ENCODE peak calls at places on chromosomes 7 and 10, in seven cellular contexts. P is Panc1, L is GM23338, V is IMR-90, K is stomach, Z is cardiac muscle cell, H is AG04450. U is an unnamed sample.

GRCh38 chr7:12094365-12094921 is 116.7 kb upstream of the TMEM106B start:
- DNase-seq in P (no peak), L (peak), V (no peak), K (no peak), Z (peak), H (no peak), U (no peak)

GRCh38 chr7:47497367-47498096 is 84.4 kb downstream of the TNS3 start:
- DNase-seq in P (no peak), L (no peak), V (no peak), K (no peak), Z (no peak), H (no peak), U (no peak)

GRCh38 chr10:91251430-91252056 is 31.1 kb downstream of the PCGF5 start:
- DNase-seq in P (peak), L (peak), V (peak), K (peak), Z (peak), H (no peak), U (peak)

GRCh38 chr7:104386943-104387342 is 58.5 kb downstream of the LHFPL3 start:
- DNase-seq in P (no peak), L (no peak), V (no peak), K (no peak), Z (no peak), H (no peak), U (no peak)

GRCh38 chr7:97871659-97872024 is 566 bp downstream of the ASNS start:
- DNase-seq in P (no peak), L (peak), V (no peak), K (no peak), Z (peak), H (no peak), U (no peak)

GRCh38 chr10:23918090-23918704 is 290.7 kb upstream of the KIAA1217 start:
- DNase-seq in P (no peak), L (no peak), V (no peak), K (no peak), Z (peak), H (no peak), U (no peak)

GRCh38 chr10:125398270-125398669 is 237.9 kb upstream of the CTBP2 start:
- DNase-seq in P (no peak), L (no peak), V (no peak), K (no peak), Z (no peak), H (no peak), U (no peak)

GRCh38 chr10:77284797-77285196 is 352.8 kb downstream of the KCNMA1 start:
- DNase-seq in P (no peak), L (no peak), V (no peak), K (no peak), Z (no peak), H (no peak), U (no peak)

GRCh38 chr10:58892039-58892665 is 284.3 kb upstream of the PHYHIPL start:
- DNase-seq in P (no peak), L (peak), V (no peak), K (no peak), Z (no peak), H (no peak), U (no peak)

GRCh38 chr7:23347682-23348180 is 48.6 kb downstream of the MALSU1 start:
- DNase-seq in P (peak), L (no peak), V (peak), K (no peak), Z (no peak), H (no peak), U (no peak)

GRCh38 chr7:19060870-19061269 is 56.6 kb downstream of the TWIST1 start:
- DNase-seq in P (no peak), L (no peak), V (peak), K (no peak), Z (no peak), H (no peak), U (no peak)

GRCh38 chr10:58477122-58477521 is 35.5 kb upstream of the BICC1 start:
- DNase-seq in P (no peak), L (peak), V (peak), K (no peak), Z (peak), H (no peak), U (no peak)

GRCh38 chr7:73828107-73828803 is 2.5 kb upstream of the CLDN4 start:
- DNase-seq in P (peak), L (no peak), V (peak), K (peak), Z (no peak), H (no peak), U (no peak)

GRCh38 chr7:15685358-15686181 is 913 bp downstream of the MEOX2 start:
- DNase-seq in P (no peak), L (peak), V (peak), K (no peak), Z (peak), H (peak), U (no peak)

GRCh38 chr10:34732926-34733325 is 82.2 kb downstream of the PARD3 start:
- DNase-seq in P (no peak), L (peak), V (peak), K (no peak), Z (no peak), H (no peak), U (no peak)

GRCh38 chr10:64430690-64431323 is 909.6 kb downstream of the REEP3 start:
- DNase-seq in P (peak), L (peak), V (no peak), K (no peak), Z (peak), H (no peak), U (no peak)

GRCh38 chr7:47634273-47634672 is 52.4 kb upstream of the TNS3 start:
- DNase-seq in P (no peak), L (no peak), V (peak), K (no peak), Z (no peak), H (no peak), U (no peak)

GRCh38 chr7:28155019-28155660 is 25.5 kb downstream of the JAZF1 start:
- DNase-seq in P (no peak), L (no peak), V (no peak), K (no peak), Z (no peak), H (no peak), U (no peak)

GRCh38 chr7:18117482-18117881 is 89.8 kb upstream of the PRPS1L1 start:
- DNase-seq in P (no peak), L (no peak), V (peak), K (no peak), Z (no peak), H (peak), U (no peak)

GRCh38 chr10:59654007-59654406 is 55.6 kb downstream of the SLC16A9 start:
- DNase-seq in P (no peak), L (no peak), V (no peak), K (no peak), Z (no peak), H (no peak), U (no peak)

DNA sequence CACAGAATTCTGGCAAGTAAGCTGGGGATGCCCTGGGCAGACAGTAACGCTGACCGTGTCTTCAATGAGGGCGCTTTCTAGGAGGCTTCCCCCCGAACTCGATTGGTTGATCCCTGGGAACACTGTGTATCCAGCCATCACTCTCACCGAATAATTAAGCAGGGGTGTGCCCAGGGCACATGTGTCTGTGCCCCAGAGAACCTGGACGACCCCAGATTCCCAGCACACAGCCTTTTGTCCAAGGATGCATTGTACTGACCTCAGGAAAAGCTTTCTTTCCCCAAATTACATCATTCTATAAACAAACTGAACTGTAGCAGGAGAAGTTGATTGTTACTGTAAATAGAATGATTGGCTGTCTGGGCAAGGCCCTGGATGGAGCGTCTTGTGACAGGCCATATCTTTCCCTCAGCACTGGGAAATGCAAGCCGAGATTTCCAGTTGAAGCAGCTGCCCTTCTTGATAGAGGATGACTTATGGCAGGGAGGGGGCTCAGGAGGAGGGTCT is 6.6 kb upstream of the DEPP1 start:
- DNase-seq in P (no peak), L (no peak), V (peak), K (no peak), Z (no peak), H (no peak), U (no peak)
- H3K27ac ChIP-seq in P (no peak), L (no peak), V (peak), K (peak), Z (peak), H (peak), U (peak)

GRCh38 chr10:129940617-129941198 is 23.4 kb downstream of the EBF3 start:
- DNase-seq in P (no peak), L (no peak), V (no peak), K (peak), Z (no peak), H (no peak), U (no peak)

GRCh38 chr10:129942391-129942790 is 21.7 kb downstream of the EBF3 start:
- DNase-seq in P (no peak), L (no peak), V (no peak), K (peak), Z (no peak), H (no peak), U (no peak)

GRCh38 chr10:129942019-129942277 is 22.1 kb downstream of the EBF3 start:
- DNase-seq in P (no peak), L (no peak), V (no peak), K (peak), Z (no peak), H (no peak), U (no peak)

GRCh38 chr10:129942936-129943724 is 20.9 kb downstream of the EBF3 start:
- DNase-seq in P (no peak), L (no peak), V (no peak), K (peak), Z (no peak), H (no peak), U (no peak)

DNA sequence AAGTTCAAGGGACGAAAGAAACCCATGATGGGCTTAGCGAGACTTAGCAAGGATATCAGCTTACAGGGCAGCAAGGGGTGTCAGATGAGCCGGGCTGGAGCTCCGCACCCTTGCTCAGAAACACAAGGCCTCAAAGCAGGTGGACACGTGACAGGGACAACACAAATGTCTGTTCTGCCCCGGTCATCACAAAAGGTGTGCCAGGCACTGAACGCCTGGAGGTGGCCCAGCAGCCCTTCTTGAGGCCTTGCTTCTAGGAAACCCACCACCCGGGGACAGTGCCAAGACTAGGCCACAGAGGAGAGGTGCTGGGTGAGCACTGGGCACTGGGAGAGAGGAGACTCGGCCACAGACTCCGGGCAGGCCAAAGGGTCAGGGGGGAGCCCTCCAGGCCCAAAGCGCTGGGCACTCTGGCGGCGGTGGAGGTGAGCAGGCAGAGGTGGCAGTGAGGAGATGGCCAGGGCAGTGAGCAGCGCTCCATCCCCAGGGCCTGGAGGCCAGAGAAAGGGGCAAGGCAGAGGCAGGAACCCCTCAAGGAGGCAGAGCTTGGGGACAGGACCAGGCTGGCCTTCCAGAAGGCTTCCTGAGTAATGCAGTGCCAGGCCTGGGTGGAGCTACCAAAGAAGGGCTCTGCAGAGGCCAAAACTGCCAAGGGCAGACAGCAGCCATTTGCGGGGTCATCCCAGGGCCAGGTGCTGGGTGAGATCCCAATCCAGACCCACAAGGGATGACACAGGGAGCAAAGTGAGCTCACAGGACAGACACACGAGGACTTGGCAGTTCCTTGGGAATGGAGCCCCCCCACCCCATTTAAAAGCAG is 22.7 kb downstream of the EBF3 start:
- DNase-seq in P (no peak), L (no peak), V (no peak), K (peak), Z (no peak), H (no peak), U (no peak)
- H3K27ac ChIP-seq in P (no peak), L (no peak), V (no peak), K (no peak), Z (no peak), H (no peak), U (no peak)

GRCh38 chr10:62960416-62960815 is 144.2 kb upstream of the EGR2 start:
- DNase-seq in P (no peak), L (no peak), V (peak), K (no peak), Z (no peak), H (no peak), U (no peak)

GRCh38 chr10:62958980-62959379 is 142.8 kb upstream of the EGR2 start:
- DNase-seq in P (no peak), L (no peak), V (no peak), K (no peak), Z (no peak), H (no peak), U (no peak)

GRCh38 chr10:62959553-62959952 is 143.4 kb upstream of the EGR2 start:
- DNase-seq in P (no peak), L (no peak), V (no peak), K (no peak), Z (no peak), H (no peak), U (no peak)

DNA sequence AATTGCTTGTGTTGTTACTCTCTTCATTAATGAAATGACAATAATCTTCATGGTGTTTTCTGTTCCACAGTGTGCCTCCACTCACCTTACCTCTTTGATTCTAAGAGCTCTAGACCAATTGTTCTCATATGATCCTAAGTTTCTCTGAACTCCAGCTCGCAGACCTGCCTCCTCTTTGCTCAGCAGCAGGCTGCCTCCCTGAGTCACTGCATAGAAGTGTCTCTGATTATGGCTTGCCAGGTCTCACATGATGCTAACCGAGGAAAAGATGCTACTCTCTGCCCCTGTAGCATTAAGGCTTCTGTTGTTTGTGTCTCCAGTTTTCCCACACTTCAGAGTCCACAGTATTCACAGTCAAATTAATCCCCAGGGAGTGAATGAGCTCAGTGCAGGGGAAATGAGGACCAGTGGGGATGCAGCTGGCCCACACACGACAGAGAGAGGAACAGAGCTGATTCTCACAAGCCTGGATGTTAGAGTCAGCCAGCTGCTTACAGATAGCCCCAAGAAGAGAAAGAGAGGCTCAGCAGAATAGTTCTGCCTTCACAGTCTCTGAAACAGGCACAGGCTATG is 145.9 kb upstream of the EGR2 start:
- DNase-seq in P (no peak), L (no peak), V (no peak), K (no peak), Z (no peak), H (no peak), U (no peak)
- H3K27ac ChIP-seq in P (no peak), L (no peak), V (no peak), K (no peak), Z (no peak), H (no peak), U (no peak)

GRCh38 chr7:93720106-93720505 is 145.6 kb upstream of the CALCR start:
- DNase-seq in P (no peak), L (no peak), V (no peak), K (no peak), Z (no peak), H (no peak), U (no peak)
- H3K27ac ChIP-seq in P (no peak), L (no peak), V (no peak), K (no peak), Z (no peak), H (no peak), U (no peak)

U was measured in lung.